ENCODE peak calls at places on chromosomes 5 and 9, in nine cellular contexts. F, L, V, U, M, P, S, T and C are unnamed samples.

GRCh38 chr9:82961504-82962125 is 101.3 kb downstream of the RASEF start:
- DNase-seq in F (peak; percentile 92), L (peak; percentile 74), V (peak; percentile 72), U (no peak), M (peak; percentile 80), P (no peak), S (peak; percentile 93), T (peak; percentile 5), C (peak; percentile 87)

GRCh38 chr9:69213647-69214046 is 39.6 kb downstream of the TJP2 start:
- DNase-seq in F (no peak), L (no peak), V (no peak), U (no peak), M (no peak), P (no peak), S (no peak), T (no peak), C (no peak)

GRCh38 chr5:39117401-39117800 is 43.2 kb upstream of the RICTOR start:
- DNase-seq in F (no peak), L (peak; percentile 97), V (no peak), U (no peak), M (no peak), P (no peak), S (no peak), T (no peak), C (no peak)

GRCh38 chr5:80181618-80182211 is 74.1 kb downstream of the SERINC5 start:
- DNase-seq in F (no peak), L (no peak), V (peak; percentile 80), U (no peak), M (no peak), P (peak; percentile 49), S (no peak), T (no peak), C (peak; percentile 95)

GRCh38 chr9:129094387-129095169 is 13.7 kb downstream of the DOLPP1 start:
- DNase-seq in F (no peak), L (no peak), V (no peak), U (no peak), M (no peak), P (no peak), S (no peak), T (no peak), C (no peak)

GRCh38 chr9:84822589-84823233 is 153.2 kb downstream of the NTRK2 start:
- DNase-seq in F (no peak), L (no peak), V (no peak), U (no peak), M (no peak), P (no peak), S (no peak), T (no peak), C (no peak)

GRCh38 chr5:62575066-62575465 is 3.6 kb upstream of the LRRC70 start:
- DNase-seq in F (no peak), L (peak; percentile 48), V (no peak), U (no peak), M (no peak), P (no peak), S (no peak), T (no peak), C (no peak)

GRCh38 chr5:84885479-84886258 is 501.0 kb upstream of the EDIL3 start:
- DNase-seq in F (peak; percentile 53), L (no peak), V (no peak), U (no peak), M (no peak), P (no peak), S (no peak), T (no peak), C (no peak)

GRCh38 chr9:95771556-95772280 is 103.8 kb upstream of the ERCC6L2 start:
- DNase-seq in F (peak; percentile 42), L (no peak), V (peak; percentile 76), U (no peak), M (peak; percentile 50), P (no peak), S (no peak), T (no peak), C (no peak)

GRCh38 chr5:10885026-10885425 is 124.0 kb upstream of the DAP start:
- DNase-seq in F (no peak), L (no peak), V (no peak), U (no peak), M (no peak), P (no peak), S (no peak), T (no peak), C (no peak)

GRCh38 chr9:38025166-38025565 is 43.9 kb downstream of the SHB start:
- DNase-seq in F (no peak), L (peak; percentile 21), V (no peak), U (no peak), M (no peak), P (no peak), S (peak; percentile 62), T (no peak), C (no peak)

GRCh38 chr5:16932401-16932800 is 3.7 kb downstream of the MYO10 start:
- DNase-seq in F (no peak), L (no peak), V (no peak), U (no peak), M (no peak), P (no peak), S (no peak), T (no peak), C (peak; percentile 51)

GRCh38 chr9:130765135-130766030 is 69.7 kb upstream of the ABL1 start:
- DNase-seq in F (no peak), L (peak; percentile 84), V (no peak), U (no peak), M (no peak), P (no peak), S (peak; percentile 40), T (no peak), C (no peak)

GRCh38 chr9:89732952-89733349 is 128.1 kb downstream of the GADD45G start:
- DNase-seq in F (no peak), L (no peak), V (peak; percentile 47), U (no peak), M (no peak), P (no peak), S (no peak), T (no peak), C (no peak)

GRCh38 chr5:76583163-76584047 is 39.8 kb downstream of the F2RL2 start:
- DNase-seq in F (no peak), L (peak; percentile 21), V (no peak), U (no peak), M (peak; percentile 31), P (no peak), S (no peak), T (no peak), C (peak; percentile 43)

GRCh38 chr5:132263548-132264261 is 6.2 kb downstream of the PDLIM4 start:
- DNase-seq in F (no peak), L (peak; percentile 78), V (peak; percentile 88), U (peak; percentile 73), M (no peak), P (no peak), S (no peak), T (no peak), C (no peak)

GRCh38 chr9:134286513-134287245 is 39.6 kb upstream of the RXRA start:
- DNase-seq in F (no peak), L (no peak), V (peak; percentile 49), U (no peak), M (no peak), P (no peak), S (no peak), T (no peak), C (no peak)

GRCh38 chr9:77019010-77019809 is at the start of gene FOXB2:
- DNase-seq in F (no peak), L (no peak), V (no peak), U (no peak), M (no peak), P (no peak), S (no peak), T (no peak), C (no peak)

GRCh38 chr5:18270635-18271338 is 636.5 kb downstream of the TAF11L14 start:
- DNase-seq in F (no peak), L (no peak), V (no peak), U (no peak), M (peak; percentile 6), P (no peak), S (no peak), T (no peak), C (no peak)

GRCh38 chr5:6730807-6731206 is 17.6 kb downstream of the TENT4A start:
- DNase-seq in F (no peak), L (no peak), V (no peak), U (no peak), M (no peak), P (no peak), S (no peak), T (no peak), C (peak; percentile 28)

GRCh38 chr5:6732634-6733410 is 19.6 kb downstream of the TENT4A start:
- DNase-seq in F (no peak), L (peak; percentile 87), V (peak; percentile 69), U (no peak), M (peak; percentile 47), P (no peak), S (no peak), T (no peak), C (no peak)

GRCh38 chr5:6733411-6734242 is 20.4 kb downstream of the TENT4A start:
- DNase-seq in F (no peak), L (peak; percentile 16), V (no peak), U (no peak), M (no peak), P (no peak), S (no peak), T (no peak), C (no peak)

GRCh38 chr5:6730407-6730806 is 17.2 kb downstream of the TENT4A start:
- DNase-seq in F (no peak), L (no peak), V (no peak), U (no peak), M (no peak), P (no peak), S (no peak), T (no peak), C (no peak)

GRCh38 chr5:6731465-6732237 is 18.4 kb downstream of the TENT4A start:
- DNase-seq in F (no peak), L (peak; percentile 14), V (no peak), U (no peak), M (no peak), P (no peak), S (no peak), T (no peak), C (peak; percentile 51)
- H3K27ac ChIP-seq in F (no peak overlapping the region), L (peak overlapping the region; percentile 98), V (peak overlapping the region; percentile 4), U (peak overlapping the region; percentile 72), M (no peak overlapping the region), P (no peak overlapping the region), S (no peak overlapping the region), T (no peak overlapping the region), C (no peak overlapping the region)

GRCh38 chr9:40913928-40914673 is 214.4 kb downstream of the FOXD4L6 start:
- DNase-seq in F (no peak), L (no peak), V (no peak), U (no peak), M (no peak), P (no peak), S (no peak), T (no peak), C (no peak)
- H3K9me3 ChIP-seq in F (peaks cover 28% of the 10 kb centered on the region), L (peaks cover 12% of the 10 kb centered on the region), V (peaks cover 77% of the 10 kb centered on the region), U (peaks cover 91% of the 10 kb centered on the region), M (peaks cover 37% of the 10 kb centered on the region), P (peaks cover 67% of the 10 kb centered on the region), S (peaks cover 72% of the 10 kb centered on the region), T (peaks cover 55% of the 10 kb centered on the region), C (peaks cover 10% of the 10 kb centered on the region)

GRCh38 chr9:114889802-114890224 is 40.6 kb downstream of the TNFSF8 start:
- DNase-seq in F (no peak), L (no peak), V (no peak), U (no peak), M (no peak), P (no peak), S (no peak), T (no peak), C (no peak)
- H3K27ac ChIP-seq in F (no peak overlapping the region), L (peak overlapping the region; percentile 53), V (no peak overlapping the region), U (no peak overlapping the region), M (no peak overlapping the region), P (no peak overlapping the region), S (no peak overlapping the region), T (no peak overlapping the region), C (no peak overlapping the region)

GRCh38 chr5:150931368-150931965 is 26.7 kb upstream of the ZNF300 start:
- DNase-seq in F (no peak), L (no peak), V (no peak), U (no peak), M (no peak), P (no peak), S (no peak), T (no peak), C (no peak)
- H3K9me3 ChIP-seq in F (peaks cover 8% of the 10 kb centered on the region), L (peaks cover 22% of the 10 kb centered on the region), V (peaks cover 78% of the 10 kb centered on the region), U (peaks cover 100% of the 10 kb centered on the region), M (peaks cover 49% of the 10 kb centered on the region), P (peaks cover 79% of the 10 kb centered on the region), S (peaks cover 65% of the 10 kb centered on the region), T (peaks cover 31% of the 10 kb centered on the region), C (peaks cover 2% of the 10 kb centered on the region)